ENCODE peak calls at places on chromosomes 4 and X, in six cellular contexts. M is neuronal stem cell, N is H9, F is IMR-90, Q is H1, A is mesenchymal stem cell. B is an unnamed sample. For H3K4me1, the result is how much of the 10 kb centered on the place peaks cover.

GRCh38 chr4:181046809-181047208 is 1196.4 kb upstream of the TENM3 start:
- DNase-seq in M (no peak), N (peak), F (no peak), Q (no peak), A (no peak), B (peak)

GRCh38 chr4:100742045-100742444 is 224.2 kb upstream of the EMCN start:
- DNase-seq in M (no peak), N (no peak), F (peak), Q (no peak), A (peak), B (peak)

GRCh38 chr4:109444182-109444844 is 10.7 kb downstream of the SEC24B start:
- DNase-seq in M (no peak), N (no peak), F (no peak), Q (no peak), A (no peak), B (no peak)

GRCh38 chr4:30116401-30116800 is 603.8 kb upstream of the PCDH7 start:
- DNase-seq in M (no peak), N (no peak), F (no peak), Q (no peak), A (no peak), B (no peak)

GRCh38 chr4:184942447-184943425 is 75.6 kb upstream of the HELT start:
- DNase-seq in M (no peak), N (no peak), F (no peak), Q (peak), A (no peak), B (no peak)

GRCh38 chrX:139826065-139827044 is 106.5 kb downstream of the ATP11C start:
- DNase-seq in M (no peak), N (no peak), F (peak), Q (no peak), A (peak), B (no peak)

GRCh38 chr4:6282247-6282646 is 12.6 kb downstream of the WFS1 start:
- DNase-seq in M (no peak), N (no peak), F (peak), Q (no peak), A (no peak), B (no peak)

GRCh38 chrX:10979956-10980355 is 131.2 kb upstream of the HCCS start:
- DNase-seq in M (no peak), N (no peak), F (peak), Q (no peak), A (no peak), B (peak)

GRCh38 chrX:48806088-48806487 is 4.2 kb downstream of the HDAC6 start:
- DNase-seq in M (no peak), N (no peak), F (no peak), Q (no peak), A (no peak), B (no peak)

GRCh38 chr4:68076194-68076593 is 53.5 kb downstream of the TMPRSS11F start:
- DNase-seq in M (no peak), N (no peak), F (no peak), Q (no peak), A (no peak), B (peak)

GRCh38 chr4:79913581-79913980 is 159.4 kb downstream of the ANTXR2 start:
- DNase-seq in M (no peak), N (no peak), F (peak), Q (no peak), A (peak), B (no peak)

GRCh38 chr4:8818063-8818881 is 53.4 kb downstream of the HMX1 start:
- DNase-seq in M (no peak), N (peak), F (no peak), Q (peak), A (no peak), B (no peak)

GRCh38 chr4:186105721-186106335 is 1.3 kb downstream of the FAM149A start:
- DNase-seq in M (no peak), N (no peak), F (no peak), Q (no peak), A (peak), B (peak)

GRCh38 chr4:139460565-139460964 is 6.6 kb downstream of the RAB33B start:
- DNase-seq in M (no peak), N (no peak), F (no peak), Q (peak), A (no peak), B (peak)

GRCh38 chrX:23766650-23767551 is 16.1 kb upstream of the SAT1 start:
- DNase-seq in M (no peak), N (peak), F (no peak), Q (no peak), A (no peak), B (no peak)

GRCh38 chrX:103839404-103839803 is 7.3 kb upstream of the RAB9B start:
- DNase-seq in M (no peak), N (no peak), F (no peak), Q (no peak), A (no peak), B (no peak)

GRCh38 chrX:154437971-154438893 is 1.3 kb downstream of the GDI1 start:
- DNase-seq in M (no peak), N (no peak), F (no peak), Q (no peak), A (no peak), B (no peak)

GRCh38 chrX:100928660-100929613 is at the start of gene XKRX:
- DNase-seq in M (peak), N (peak), F (no peak), Q (peak), A (no peak), B (peak)

GRCh38 chr4:168877779-168878491 is 132.1 kb downstream of the CBR4 start:
- DNase-seq in M (peak), N (peak), F (no peak), Q (peak), A (no peak), B (peak)
- H3K4me1 ChIP-seq in M (under half), N (under half), F (under half), Q (under half), A (under half), B (under half)

DNA sequence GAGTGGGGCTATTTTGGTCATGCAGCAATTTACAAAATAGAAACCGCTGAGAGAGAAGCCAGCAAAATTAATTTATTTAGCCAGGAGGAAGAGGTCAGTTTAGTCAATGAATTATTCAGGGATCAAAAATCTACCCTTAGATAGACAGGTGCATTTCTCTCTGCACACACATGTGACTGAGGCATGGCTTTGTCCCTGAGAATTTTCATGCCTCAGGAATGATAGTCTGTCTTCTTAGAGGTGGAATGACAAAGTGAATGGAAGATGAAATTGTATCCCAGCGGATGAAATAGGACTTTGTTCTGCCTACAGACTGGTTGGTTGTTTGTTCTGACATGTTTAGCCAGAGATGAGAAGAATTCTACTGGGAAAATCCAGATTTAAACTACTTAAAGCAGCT is 46.0 kb downstream of the ANKRD50 start:
- DNase-seq in M (no peak), N (no peak), F (no peak), Q (no peak), A (no peak), B (no peak)
- H2BK15ac ChIP-seq in M (no peak), N (no peak), F (no peak), Q (no peak), A (no peak), B (no peak)

DNA sequence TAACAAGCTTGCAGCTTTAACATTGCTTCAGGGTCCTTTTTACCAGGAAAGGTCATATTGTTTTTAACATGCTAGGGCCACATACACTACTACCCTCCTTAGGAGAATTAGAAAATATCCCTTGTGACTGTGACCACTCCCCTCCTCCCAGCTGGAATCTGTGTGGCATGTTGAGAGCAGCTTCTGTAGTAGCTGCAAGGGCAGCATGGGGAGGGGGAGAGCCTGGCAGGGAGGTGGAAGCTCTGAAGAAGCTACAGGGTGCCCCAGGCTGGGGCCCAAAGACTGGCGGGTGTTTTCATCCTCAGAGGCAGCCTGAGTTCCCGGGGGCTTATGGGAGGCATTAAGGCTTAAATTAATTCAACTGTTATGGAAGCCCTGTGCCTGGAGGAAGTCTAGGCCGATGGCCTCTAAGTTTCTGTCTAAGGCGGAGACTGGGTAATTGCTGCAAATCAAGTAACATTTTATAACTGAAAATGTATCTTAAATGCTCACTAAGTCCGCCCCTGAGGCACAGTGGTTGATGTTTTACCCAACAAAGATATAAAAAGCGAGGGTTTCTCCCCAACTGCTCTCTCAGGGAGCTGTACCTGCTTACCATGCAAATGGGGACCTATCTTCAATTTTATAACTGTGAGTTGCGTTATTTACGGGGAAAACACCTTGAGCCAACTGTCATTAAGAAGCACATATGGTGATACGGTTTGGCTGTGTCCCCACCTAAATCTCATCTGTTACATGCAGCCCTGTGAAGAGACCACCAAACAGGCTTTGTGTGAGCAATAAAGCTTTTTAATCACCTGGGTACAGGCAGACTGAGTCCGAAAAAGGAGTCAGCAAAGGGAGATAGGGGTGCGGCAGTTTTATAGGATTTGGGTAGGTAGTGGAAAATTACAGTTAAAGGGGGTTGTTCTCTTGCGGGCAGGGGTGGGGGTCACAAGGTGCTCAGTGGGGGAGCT is 37.4 kb upstream of the STS start:
- DNase-seq in M (no peak), N (no peak), F (no peak), Q (no peak), A (no peak), B (no peak)
- H3K4me1 ChIP-seq in M (under half), N (under half), F (under half), Q (under half), A (under half), B (under half)

GRCh38 chrX:97787311-97787710 is 903.6 kb downstream of the RPA4 start:
- DNase-seq in M (no peak), N (no peak), F (no peak), Q (no peak), A (no peak), B (no peak)
- H2BK15ac ChIP-seq in M (no peak), N (no peak), F (no peak), Q (no peak), A (no peak), B (no peak)

GRCh38 chr4:2799971-2800690 is 7.2 kb downstream of the SH3BP2 start:
- DNase-seq in M (no peak), N (no peak), F (no peak), Q (no peak), A (no peak), B (no peak)

GRCh38 chr4:2799444-2799911 is 6.6 kb downstream of the SH3BP2 start:
- DNase-seq in M (no peak), N (no peak), F (no peak), Q (no peak), A (no peak), B (no peak)

GRCh38 chr4:2797545-2798305 is 4.8 kb downstream of the SH3BP2 start:
- DNase-seq in M (no peak), N (no peak), F (no peak), Q (no peak), A (no peak), B (no peak)

GRCh38 chr4:2797188-2797544 is 4.3 kb downstream of the SH3BP2 start:
- DNase-seq in M (no peak), N (no peak), F (no peak), Q (no peak), A (no peak), B (no peak)

GRCh38 chr4:2798399-2799301 is 5.8 kb downstream of the SH3BP2 start:
- DNase-seq in M (no peak), N (no peak), F (no peak), Q (no peak), A (peak), B (no peak)
- H3K4me1 ChIP-seq in M (under half), N (under half), F (half or more), Q (under half), A (half or more), B (under half)

GRCh38 chr4:71156616-71157015 is 163.2 kb downstream of the DCK start:
- DNase-seq in M (no peak), N (no peak), F (no peak), Q (no peak), A (no peak), B (no peak)
- H2BK15ac ChIP-seq in M (no peak), N (no peak), F (no peak), Q (no peak), A (no peak), B (no peak)

DNA sequence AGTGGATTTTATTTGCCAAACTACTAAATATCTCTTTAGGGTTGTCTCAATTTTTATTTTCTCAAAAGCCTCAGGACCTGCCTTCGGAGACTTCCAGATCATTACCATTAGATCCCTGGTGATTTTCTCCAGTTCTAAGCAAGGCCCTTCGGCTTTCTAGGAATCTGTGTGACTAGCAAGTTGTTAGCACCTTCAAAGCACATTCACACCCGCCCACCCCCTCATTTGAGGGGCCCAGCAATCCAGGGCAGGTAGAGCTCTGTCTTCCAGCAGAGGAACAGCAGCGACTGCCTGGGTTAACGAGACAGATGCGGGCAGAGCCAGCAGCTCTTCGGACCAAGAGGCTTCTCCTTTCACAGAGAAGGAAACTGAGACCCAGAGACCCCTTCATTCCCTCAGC is 2.0 kb downstream of the WDR1 start:
- DNase-seq in M (no peak), N (no peak), F (no peak), Q (no peak), A (no peak), B (no peak)
- H3K4me1 ChIP-seq in M (under half), N (under half), F (under half), Q (under half), A (under half), B (under half)

GRCh38 chr4:107589269-107589668 is 130.8 kb downstream of the PAPSS1 start:
- DNase-seq in M (no peak), N (no peak), F (no peak), Q (no peak), A (no peak), B (no peak)

DNA sequence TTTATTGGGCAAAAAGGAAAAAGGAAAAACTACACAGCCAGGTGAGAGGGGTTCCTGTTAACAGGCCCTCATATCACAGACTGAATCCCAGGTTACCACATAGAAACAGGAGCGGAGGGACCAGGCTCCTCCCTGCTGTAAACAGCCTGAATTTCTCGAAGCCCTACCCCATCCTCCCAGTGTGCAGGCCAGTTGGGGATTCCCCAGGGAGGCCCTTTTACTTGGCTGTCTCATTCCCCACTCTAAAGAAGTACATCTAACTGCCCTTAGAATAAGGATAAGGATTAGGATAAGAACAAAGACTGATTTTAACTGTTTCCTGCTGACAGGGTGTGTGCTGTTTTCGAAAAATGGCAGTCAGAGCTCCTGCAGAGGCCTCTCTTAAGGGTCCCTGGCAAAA is 133.7 kb downstream of the PAPSS1 start:
- DNase-seq in M (no peak), N (no peak), F (no peak), Q (no peak), A (no peak), B (no peak)
- H2BK15ac ChIP-seq in M (no peak), N (no peak), F (no peak), Q (no peak), A (no peak), B (no peak)

B was measured in mesendoderm.